ENCODE peak calls at places on chromosomes 4 and X, in four cellular contexts. C is HEK293T, T is K562, N is HepG2. H is an unnamed sample.

GRCh38 chrX:49308604-49309269 is 5.3 kb downstream of the GAGE10 start:
- DNase-seq in N (no peak), C (no peak), T (peak), H (no peak)

GRCh38 chr4:96380106-96380505 is 540.2 kb downstream of the PDHA2 start:
- DNase-seq in C (no peak), N (no peak), T (no peak), H (no peak)

GRCh38 chrX:31128849-31129248 is 57.0 kb upstream of the FTHL17 start:
- DNase-seq in C (no peak), T (no peak), N (no peak), H (no peak)

GRCh38 chr4:164011791-164012190 is 517.3 kb downstream of the TMA16 start:
- DNase-seq in T (no peak), N (no peak), C (no peak), H (no peak)

GRCh38 chr4:3494501-3494900 is 31.4 kb downstream of the DOK7 start:
- DNase-seq in T (no peak), N (no peak), C (no peak), H (no peak)

GRCh38 chr4:186689476-186689875 is 34.2 kb downstream of the FAT1 start:
- DNase-seq in C (no peak), T (no peak), N (no peak), H (no peak)

GRCh38 chrX:47936224-47936939 is 67.4 kb downstream of the ZNF182 start:
- DNase-seq in T (peak), C (no peak), N (no peak), H (no peak)

GRCh38 chr4:110138546-110138945 is 59.9 kb downstream of the ELOVL6 start:
- DNase-seq in C (no peak), T (no peak), N (no peak), H (no peak)

GRCh38 chr4:164706675-164707074 is 47.3 kb upstream of the SMIM31 start:
- DNase-seq in N (no peak), T (no peak), C (no peak), H (no peak)

GRCh38 chr4:78951862-78952472 is 12.7 kb upstream of the PAQR3 start:
- DNase-seq in T (peak), N (peak), C (peak), H (no peak)

GRCh38 chr4:66949424-66949823 is 595.9 kb downstream of the CENPC start:
- DNase-seq in T (no peak), C (no peak), N (no peak), H (no peak)

GRCh38 chr4:155413451-155413850 is 36.7 kb upstream of the MAP9 start:
- DNase-seq in N (no peak), T (no peak), C (no peak), H (no peak)

GRCh38 chrX:48498374-48498809 is 10.4 kb upstream of the PORCN start:
- DNase-seq in C (no peak), N (no peak), T (no peak), H (no peak)

GRCh38 chr4:7811536-7812190 is 128.0 kb downstream of the AFAP1 start:
- DNase-seq in N (no peak), C (no peak), T (no peak), H (no peak)

GRCh38 chr4:144902614-144903013 is 195.4 kb downstream of the ANAPC10 start:
- DNase-seq in T (no peak), C (no peak), N (no peak), H (no peak)

GRCh38 chr4:183417356-183417755 is 27.1 kb upstream of the CDKN2AIP start:
- DNase-seq in C (no peak), T (no peak), N (no peak), H (no peak)

GRCh38 chr4:53479731-53480525 is 102.5 kb downstream of the FIP1L1 start:
- DNase-seq in C (no peak), T (no peak), N (no peak), H (no peak)

GRCh38 chr4:147101678-147102077 is 156.0 kb upstream of the TTC29 start:
- DNase-seq in N (no peak), T (no peak), C (no peak), H (no peak)

GRCh38 chr4:73244941-73245601 is 13.5 kb downstream of the ANKRD17 start:
- DNase-seq in T (no peak), C (no peak), N (no peak), H (no peak)

GRCh38 chr4:113840850-113841249 is 79.3 kb upstream of the CAMK2D start:
- DNase-seq in N (no peak), T (no peak), C (no peak), H (no peak)

GRCh38 chr4:20249333-20249732 is 2.4 kb upstream of the SLIT2 start:
- DNase-seq in N (no peak), C (no peak), T (no peak), H (no peak)

GRCh38 chr4:2322801-2323200 is 60.9 kb upstream of the MXD4 start:
- DNase-seq in T (no peak), C (no peak), N (no peak), H (no peak)

GRCh38 chr4:152572417-152573086 is 36.7 kb upstream of the FBXW7 start:
- DNase-seq in N (no peak), C (no peak), T (no peak), H (no peak)

GRCh38 chrX:39631275-39631674 is 466.5 kb downstream of the BCOR start:
- DNase-seq in T (no peak), N (no peak), C (no peak), H (no peak)

GRCh38 chrX:36573720-36574119 is 434.4 kb upstream of the FAM47C start:
- DNase-seq in C (no peak), T (no peak), N (no peak), H (no peak)

GRCh38 chrX:119427024-119427794 is 28.1 kb downstream of the SLC25A43 start:
- DNase-seq in T (peak), C (no peak), N (no peak), H (peak)

GRCh38 chr4:72846280-72847111 is 223.0 kb downstream of the COX18 start:
- DNase-seq in C (no peak), T (peak), N (peak), H (no peak)

GRCh38 chr4:172996571-172997216 is 171.9 kb upstream of the GALNT7 start:
- DNase-seq in T (peak), C (no peak), N (no peak), H (no peak)

GRCh38 chrX:103678199-103678993 is 8.1 kb downstream of the MORF4L2 start:
- DNase-seq in T (no peak), C (no peak), N (no peak), H (no peak)

GRCh38 chr4:148170408-148171385 is 271.5 kb downstream of the NR3C2 start:
- DNase-seq in C (no peak), T (no peak), N (no peak), H (no peak)

GRCh38 chrX:97401586-97402101 is 517.9 kb downstream of the RPA4 start:
- DNase-seq in T (no peak), C (no peak), N (no peak), H (no peak)

GRCh38 chrX:112746812-112747630 is 67.3 kb upstream of the LHFPL1 start:
- DNase-seq in N (no peak), C (no peak), T (no peak), H (no peak)

GRCh38 chr4:159077702-159078495 is 25.0 kb upstream of the RAPGEF2 start:
- DNase-seq in T (no peak), C (peak), N (peak), H (peak)

GRCh38 chr4:129623233-129623632 is 527.3 kb downstream of the C4orf33 start:
- DNase-seq in T (no peak), N (no peak), C (no peak), H (no peak)

GRCh38 chrX:43349363-43349762 is 306.7 kb upstream of the MAOA start:
- DNase-seq in N (peak), C (peak), T (peak), H (peak)

GRCh38 chr4:138112389-138112788 is 129.8 kb downstream of the SLC7A11 start:
- DNase-seq in C (no peak), T (no peak), N (no peak), H (no peak)

GRCh38 chr4:138111462-138112000 is 130.6 kb downstream of the SLC7A11 start:
- DNase-seq in C (no peak), N (peak), T (no peak), H (no peak)

GRCh38 chr4:138114434-138114833 is 127.7 kb downstream of the SLC7A11 start:
- DNase-seq in N (no peak), C (no peak), T (no peak), H (peak)

GRCh38 chr4:138115053-138115452 is 127.1 kb downstream of the SLC7A11 start:
- DNase-seq in C (no peak), N (no peak), T (no peak), H (no peak)

GRCh38 chr4:138113819-138114415 is 128.2 kb downstream of the SLC7A11 start:
- DNase-seq in N (peak), T (no peak), C (no peak), H (no peak)
- TF ChIP-seq FOXM1 in N (no peak), T (no peak), C (no peak), H (no peak)

GRCh38 chrX:124646403-124646802 is 300.0 kb downstream of the SH2D1A start:
- DNase-seq in C (no peak), N (no peak), T (no peak), H (no peak)

GRCh38 chrX:124651031-124651430 is 304.7 kb downstream of the SH2D1A start:
- DNase-seq in T (no peak), N (no peak), C (no peak), H (no peak)
- TF ChIP-seq SP1 in T (no peak), N (no peak), C (no peak), H (no peak)

DNA sequence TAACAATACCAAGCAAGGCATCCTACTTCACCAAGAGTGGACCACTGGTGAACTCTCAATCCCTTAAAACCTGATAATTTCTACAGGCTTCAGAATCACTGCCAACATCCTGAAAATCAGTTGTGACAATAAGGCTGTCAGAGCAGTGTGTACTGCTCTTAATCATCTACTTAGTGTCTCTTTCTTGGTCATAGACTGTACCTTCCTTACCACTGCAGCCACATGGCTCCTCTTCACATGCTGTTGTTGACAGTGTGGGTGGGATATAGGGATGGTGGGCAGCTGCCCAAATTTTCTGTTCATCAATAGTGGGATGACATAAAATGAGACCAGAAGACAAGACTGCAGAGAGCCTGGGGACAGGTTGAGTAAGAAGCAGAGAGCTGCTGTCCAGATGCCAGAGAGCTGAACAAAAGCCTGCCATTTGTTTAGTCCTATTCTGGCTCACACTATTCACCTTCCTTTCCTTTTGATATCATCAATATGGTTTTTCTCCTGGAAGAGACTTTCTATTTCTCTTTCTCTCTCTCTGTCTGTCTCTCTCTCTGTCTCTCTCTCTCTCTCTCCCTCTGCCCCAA is 178.9 kb downstream of the MGST2 start:
- DNase-seq in C (no peak), T (no peak), N (no peak), H (no peak)
- TF ChIP-seq FOXM1 in C (no peak), T (no peak), N (no peak), H (no peak)

DNA sequence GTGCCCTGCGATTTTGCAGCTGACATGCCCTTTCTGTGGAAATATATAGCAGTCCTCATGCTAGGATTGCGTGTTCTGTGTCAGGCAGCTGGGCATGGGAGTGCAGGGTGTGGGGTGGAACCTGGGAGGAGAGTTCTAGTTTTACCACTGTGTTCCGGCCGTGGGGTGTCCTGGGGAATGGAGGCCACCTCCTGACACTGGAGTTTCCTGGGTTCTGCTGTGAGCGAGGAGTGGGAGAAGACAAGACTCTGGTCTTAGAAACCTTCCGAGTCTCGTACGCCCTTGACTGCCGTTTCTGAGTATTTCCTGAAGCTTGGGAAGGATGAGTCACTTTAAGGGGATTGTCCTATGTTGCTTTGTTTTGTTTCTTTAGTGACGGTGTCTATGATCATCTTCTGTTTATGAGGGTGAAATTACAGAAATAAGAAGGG is 19.0 kb downstream of the CD99 start:
- DNase-seq in T (no peak), C (no peak), N (no peak), H (no peak)
- TF ChIP-seq SP1 in T (no peak), C (no peak), N (no peak), H (no peak)

DNA sequence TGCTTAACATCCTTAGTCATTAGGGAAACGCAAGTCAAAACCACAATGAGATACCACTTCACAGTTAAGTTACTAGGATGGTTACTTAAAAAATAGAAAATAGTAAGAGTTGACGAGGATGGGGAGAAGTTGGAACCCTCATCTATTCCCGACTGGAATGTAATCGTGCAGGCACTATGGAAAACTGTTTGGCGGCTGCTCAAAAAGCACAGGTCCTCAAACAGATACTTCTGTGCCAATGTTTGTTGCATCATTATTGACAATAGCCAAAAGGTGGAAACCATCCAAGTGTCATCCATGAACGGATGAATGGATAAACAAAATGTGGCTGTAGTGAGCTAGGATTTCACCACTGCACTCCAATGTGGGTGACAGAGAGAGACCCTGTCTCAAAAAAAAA is 11.7 kb downstream of the CTAG1B start:
- DNase-seq in T (no peak), C (no peak), N (peak), H (no peak)
- TF ChIP-seq FOXM1 in T (no peak), C (no peak), N (no peak), H (no peak)

GRCh38 chrX:23756165-23756564 is 13.1 kb upstream of the ACOT9 start:
- DNase-seq in T (peak), C (peak), N (peak), H (peak)
- TF ChIP-seq SP1 in T (no peak), C (no peak), N (no peak), H (no peak)

GRCh38 chrX:19179389-19179788 is 57.1 kb upstream of the ADGRG2 start:
- DNase-seq in N (no peak), T (no peak), C (no peak), H (no peak)

GRCh38 chrX:19182785-19183184 is 60.5 kb upstream of the ADGRG2 start:
- DNase-seq in T (no peak), C (no peak), N (no peak), H (no peak)

GRCh38 chrX:19188566-19188965 is 66.3 kb upstream of the ADGRG2 start:
- DNase-seq in N (no peak), T (no peak), C (no peak), H (no peak)

GRCh38 chrX:19178402-19178801 is 56.1 kb upstream of the ADGRG2 start:
- DNase-seq in T (no peak), N (no peak), C (no peak), H (no peak)

DNA sequence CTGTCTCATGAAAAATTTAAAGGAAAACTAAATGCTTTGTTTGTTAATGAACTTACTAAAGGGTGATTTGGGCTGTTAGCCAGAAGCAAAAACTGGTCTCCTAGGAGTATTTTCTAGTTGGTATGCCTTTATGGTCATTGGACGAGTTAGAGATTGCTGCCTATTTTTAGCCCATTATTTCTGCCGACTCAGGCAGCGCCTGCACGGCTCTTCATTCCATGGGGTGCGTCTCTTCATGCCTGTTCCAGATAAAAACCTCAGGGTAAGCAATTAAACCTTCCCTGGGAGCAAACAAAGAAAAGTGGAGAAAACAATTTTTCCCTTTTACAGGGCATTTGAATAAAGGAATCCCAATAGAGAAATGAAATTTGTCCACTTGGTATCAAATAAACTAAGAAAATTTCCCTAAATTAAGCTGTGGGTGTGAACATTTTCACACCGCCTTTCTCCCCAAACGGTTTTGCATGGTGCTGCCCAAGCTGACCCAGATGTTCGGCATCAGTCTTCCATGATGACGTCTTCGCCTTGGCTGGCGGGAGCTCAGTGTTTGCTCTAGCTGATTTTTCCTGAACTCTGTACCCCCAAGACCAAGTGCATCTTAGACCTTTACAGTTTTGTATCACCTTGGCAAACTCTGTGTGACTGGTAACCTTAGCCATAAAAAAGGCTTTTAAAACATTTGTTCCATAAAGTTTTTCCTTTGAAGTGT is 61.7 kb upstream of the ADGRG2 start:
- DNase-seq in T (no peak), N (no peak), C (no peak), H (no peak)
- TF ChIP-seq FOXM1 in T (no peak), N (no peak), C (no peak), H (no peak)

DNA sequence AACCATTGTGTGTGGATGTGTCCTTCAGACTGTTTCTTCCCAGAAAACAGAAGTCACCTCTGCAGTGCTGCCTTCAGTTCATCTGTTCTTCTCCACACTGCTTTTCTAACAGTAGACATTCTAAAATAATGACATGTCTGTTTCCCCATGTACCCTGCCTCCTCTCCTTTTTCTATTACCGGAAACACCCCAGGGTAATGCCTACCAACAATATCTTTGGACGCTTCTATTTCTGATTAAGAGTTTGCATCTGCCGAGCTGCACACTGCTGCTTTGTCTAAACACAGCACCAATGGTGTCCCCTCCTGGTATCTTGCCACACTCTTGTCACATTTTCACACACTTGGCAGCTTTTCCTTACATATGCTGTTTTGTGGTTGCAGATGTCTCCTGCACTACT is 288.8 kb downstream of the GRIA2 start:
- DNase-seq in N (no peak), T (no peak), C (no peak), H (no peak)
- TF ChIP-seq SP1 in N (no peak), T (no peak), C (no peak), H (no peak)

GRCh38 chrX:55008571-55009358 is 8.6 kb downstream of the APEX2 start:
- DNase-seq in N (no peak), T (no peak), C (no peak), H (no peak)

GRCh38 chrX:55006827-55007621 is 6.9 kb downstream of the APEX2 start:
- DNase-seq in N (no peak), C (no peak), T (no peak), H (no peak)

GRCh38 chrX:55004231-55004630 is 4.1 kb downstream of the APEX2 start:
- DNase-seq in N (no peak), T (no peak), C (no peak), H (no peak)

GRCh38 chrX:55011294-55011693 is 11.1 kb downstream of the APEX2 start:
- DNase-seq in T (no peak), C (no peak), N (no peak), H (no peak)

GRCh38 chrX:55007633-55008032 is 7.5 kb downstream of the APEX2 start:
- DNase-seq in T (no peak), N (peak), C (no peak), H (no peak)
- TF ChIP-seq FOXM1 in T (no peak), N (no peak), C (no peak), H (no peak)

H was measured in GM12878.